ENCODE peak calls at places on chromosomes 7 and 10, in ten cellular contexts. One of them, this sample, is unnamed.

GRCh38 chr10:79242620-79243152 is 104.6 kb upstream of the PPIF start:
- DNase-seq in GM23338: peak; percentile 73
- DNase-seq in GM13976: peak; percentile 88
- DNase-seq in neural progenitor cell: peak; percentile 88
- DNase-seq in Calu3: peak; percentile 57
- DNase-seq in AG09319: peak; percentile 46
- DNase-seq in fibroblast of the aortic adventitia: peak; percentile 77
- DNase-seq in ovary: peak; percentile 75
- DNase-seq in osteocyte: peak; percentile 88
- DNase-seq in endothelial cell: peak; percentile 73
- DNase-seq in this sample: peak; percentile 62

GRCh38 chr10:18582803-18583202 is 68.6 kb downstream of the NSUN6 start:
- DNase-seq in GM23338: no peak
- DNase-seq in GM13976: no peak
- DNase-seq in neural progenitor cell: no peak
- DNase-seq in Calu3: no peak
- DNase-seq in AG09319: no peak
- DNase-seq in fibroblast of the aortic adventitia: peak; percentile 16
- DNase-seq in ovary: no peak
- DNase-seq in osteocyte: no peak
- DNase-seq in endothelial cell: no peak
- DNase-seq in this sample: no peak

GRCh38 chr7:95245828-95246227 is 78.5 kb downstream of the PON1 start:
- DNase-seq in GM23338: peak; percentile 16
- DNase-seq in GM13976: no peak
- DNase-seq in neural progenitor cell: no peak
- DNase-seq in Calu3: no peak
- DNase-seq in AG09319: no peak
- DNase-seq in fibroblast of the aortic adventitia: no peak
- DNase-seq in ovary: no peak
- DNase-seq in osteocyte: no peak
- DNase-seq in endothelial cell: no peak
- DNase-seq in this sample: no peak

GRCh38 chr10:100979821-100980272 is 7.5 kb downstream of the MRPL43 start:
- DNase-seq in GM23338: no peak
- DNase-seq in GM13976: peak; percentile 8
- DNase-seq in neural progenitor cell: no peak
- DNase-seq in Calu3: no peak
- DNase-seq in AG09319: no peak
- DNase-seq in fibroblast of the aortic adventitia: no peak
- DNase-seq in ovary: no peak
- DNase-seq in osteocyte: no peak
- DNase-seq in endothelial cell: no peak
- DNase-seq in this sample: no peak

GRCh38 chr7:128017880-128018845 is 13.1 kb downstream of the LRRC4 start:
- DNase-seq in GM23338: no peak
- DNase-seq in GM13976: no peak
- DNase-seq in neural progenitor cell: no peak
- DNase-seq in Calu3: peak; percentile 56
- DNase-seq in AG09319: no peak
- DNase-seq in fibroblast of the aortic adventitia: peak; percentile 50
- DNase-seq in ovary: no peak
- DNase-seq in osteocyte: no peak
- DNase-seq in endothelial cell: no peak
- DNase-seq in this sample: no peak

GRCh38 chr7:133709036-133709880 is 417.9 kb upstream of the LRGUK start:
- DNase-seq in GM23338: no peak
- DNase-seq in GM13976: no peak
- DNase-seq in neural progenitor cell: no peak
- DNase-seq in Calu3: no peak
- DNase-seq in AG09319: no peak
- DNase-seq in fibroblast of the aortic adventitia: peak; percentile 22
- DNase-seq in ovary: no peak
- DNase-seq in osteocyte: no peak
- DNase-seq in endothelial cell: no peak
- DNase-seq in this sample: no peak

GRCh38 chr7:133859191-133859590 is 267.9 kb upstream of the LRGUK start:
- DNase-seq in GM23338: peak; percentile 23
- DNase-seq in GM13976: no peak
- DNase-seq in neural progenitor cell: no peak
- DNase-seq in Calu3: no peak
- DNase-seq in AG09319: no peak
- DNase-seq in fibroblast of the aortic adventitia: no peak
- DNase-seq in ovary: no peak
- DNase-seq in osteocyte: no peak
- DNase-seq in endothelial cell: no peak
- DNase-seq in this sample: no peak

GRCh38 chr7:141586878-141587277 is 35.7 kb downstream of the AGK start:
- DNase-seq in GM23338: no peak
- DNase-seq in GM13976: no peak
- DNase-seq in neural progenitor cell: no peak
- DNase-seq in Calu3: no peak
- DNase-seq in AG09319: no peak
- DNase-seq in fibroblast of the aortic adventitia: no peak
- DNase-seq in ovary: no peak
- DNase-seq in osteocyte: no peak
- DNase-seq in endothelial cell: no peak
- DNase-seq in this sample: no peak

GRCh38 chr10:99619090-99619800 is 994 bp downstream of the SLC25A28 start:
- DNase-seq in GM23338: peak; percentile 14
- DNase-seq in GM13976: peak; percentile 31
- DNase-seq in neural progenitor cell: peak; percentile 21
- DNase-seq in Calu3: no peak
- DNase-seq in AG09319: no peak
- DNase-seq in fibroblast of the aortic adventitia: peak; percentile 35
- DNase-seq in ovary: no peak
- DNase-seq in osteocyte: no peak
- DNase-seq in endothelial cell: no peak
- DNase-seq in this sample: no peak

GRCh38 chr10:121710207-121710606 is 112.0 kb upstream of the FGFR2 start:
- DNase-seq in GM23338: no peak
- DNase-seq in GM13976: no peak
- DNase-seq in neural progenitor cell: peak; percentile 82
- DNase-seq in Calu3: no peak
- DNase-seq in AG09319: no peak
- DNase-seq in fibroblast of the aortic adventitia: peak; percentile 1
- DNase-seq in ovary: no peak
- DNase-seq in osteocyte: no peak
- DNase-seq in endothelial cell: no peak
- DNase-seq in this sample: no peak

GRCh38 chr10:4501306-4501705 is 324.7 kb upstream of the AKR1E2 start:
- DNase-seq in GM23338: no peak
- DNase-seq in GM13976: no peak
- DNase-seq in neural progenitor cell: no peak
- DNase-seq in Calu3: peak; percentile 22
- DNase-seq in AG09319: no peak
- DNase-seq in fibroblast of the aortic adventitia: peak; percentile 25
- DNase-seq in ovary: no peak
- DNase-seq in osteocyte: no peak
- DNase-seq in endothelial cell: no peak
- DNase-seq in this sample: no peak

GRCh38 chr10:98320476-98321202 is 52.6 kb upstream of the LOXL4 start:
- DNase-seq in GM23338: no peak
- DNase-seq in GM13976: no peak
- DNase-seq in neural progenitor cell: no peak
- DNase-seq in Calu3: no peak
- DNase-seq in AG09319: no peak
- DNase-seq in fibroblast of the aortic adventitia: no peak
- DNase-seq in ovary: no peak
- DNase-seq in osteocyte: no peak
- DNase-seq in endothelial cell: no peak
- DNase-seq in this sample: no peak

GRCh38 chr10:98318861-98319260 is 50.9 kb upstream of the LOXL4 start:
- DNase-seq in GM23338: no peak
- DNase-seq in GM13976: no peak
- DNase-seq in neural progenitor cell: no peak
- DNase-seq in Calu3: no peak
- DNase-seq in AG09319: no peak
- DNase-seq in fibroblast of the aortic adventitia: no peak
- DNase-seq in ovary: no peak
- DNase-seq in osteocyte: no peak
- DNase-seq in endothelial cell: no peak
- DNase-seq in this sample: no peak

GRCh38 chr10:98321203-98321780 is 53.3 kb upstream of the LOXL4 start:
- DNase-seq in GM23338: peak; percentile 77
- DNase-seq in GM13976: no peak
- DNase-seq in neural progenitor cell: peak; percentile 59
- DNase-seq in Calu3: no peak
- DNase-seq in AG09319: no peak
- DNase-seq in fibroblast of the aortic adventitia: no peak
- DNase-seq in ovary: no peak
- DNase-seq in osteocyte: no peak
- DNase-seq in endothelial cell: no peak
- DNase-seq in this sample: no peak

GRCh38 chr10:98326621-98327027 is 58.6 kb upstream of the LOXL4 start:
- DNase-seq in GM23338: no peak
- DNase-seq in GM13976: no peak
- DNase-seq in neural progenitor cell: peak; percentile 44
- DNase-seq in Calu3: no peak
- DNase-seq in AG09319: no peak
- DNase-seq in fibroblast of the aortic adventitia: no peak
- DNase-seq in ovary: no peak
- DNase-seq in osteocyte: no peak
- DNase-seq in endothelial cell: no peak
- DNase-seq in this sample: no peak

GRCh38 chr10:98323221-98324164 is 55.5 kb upstream of the LOXL4 start:
- DNase-seq in GM23338: no peak
- DNase-seq in GM13976: no peak
- DNase-seq in neural progenitor cell: no peak
- DNase-seq in Calu3: peak; percentile 75
- DNase-seq in AG09319: peak; percentile 82
- DNase-seq in fibroblast of the aortic adventitia: peak; percentile 91
- DNase-seq in ovary: no peak
- DNase-seq in osteocyte: no peak
- DNase-seq in endothelial cell: no peak
- DNase-seq in this sample: no peak
- TF ChIP-seq CTCF in GM23338: no peak
- TF ChIP-seq CTCF in GM13976: no peak
- TF ChIP-seq CTCF in neural progenitor cell: no peak
- TF ChIP-seq CTCF in Calu3: no peak
- TF ChIP-seq CTCF in AG09319: no peak
- TF ChIP-seq CTCF in fibroblast of the aortic adventitia: no peak
- TF ChIP-seq CTCF in ovary: no peak
- TF ChIP-seq CTCF in osteocyte: no peak
- TF ChIP-seq CTCF in endothelial cell: no peak
- TF ChIP-seq CTCF in this sample: no peak

DNA sequence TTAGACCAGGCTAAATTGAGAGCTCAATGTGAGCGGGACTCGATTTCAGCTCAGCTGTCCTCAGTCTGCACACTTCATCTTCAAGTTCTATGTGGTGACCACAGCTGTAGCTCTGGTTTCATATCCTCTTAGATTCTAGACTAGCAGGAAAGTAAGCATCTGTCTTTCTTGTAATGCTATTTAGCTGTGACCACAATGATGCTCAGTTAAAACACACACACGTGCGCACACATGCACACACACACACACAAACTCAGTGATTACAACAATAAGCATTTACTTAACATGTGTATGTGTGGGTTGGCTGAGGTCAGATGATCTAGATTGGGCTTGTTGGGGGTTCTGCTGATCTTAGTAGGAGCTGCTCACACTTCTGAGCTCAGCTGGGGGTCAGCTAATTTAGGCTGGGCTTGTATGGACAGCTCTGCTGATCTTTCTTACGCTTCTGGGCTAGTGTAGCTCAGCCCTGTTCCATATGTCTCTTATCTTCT is 82.5 kb downstream of the ZNF365 start:
- DNase-seq in GM23338: no peak
- DNase-seq in GM13976: peak; percentile 60
- DNase-seq in neural progenitor cell: no peak
- DNase-seq in Calu3: no peak
- DNase-seq in AG09319: peak; percentile 80
- DNase-seq in fibroblast of the aortic adventitia: no peak
- DNase-seq in ovary: no peak
- DNase-seq in osteocyte: no peak
- DNase-seq in endothelial cell: no peak
- DNase-seq in this sample: no peak
- TF ChIP-seq CTCF in GM23338: no peak
- TF ChIP-seq CTCF in GM13976: no peak
- TF ChIP-seq CTCF in neural progenitor cell: no peak
- TF ChIP-seq CTCF in Calu3: no peak
- TF ChIP-seq CTCF in AG09319: no peak
- TF ChIP-seq CTCF in fibroblast of the aortic adventitia: no peak
- TF ChIP-seq CTCF in ovary: no peak
- TF ChIP-seq CTCF in osteocyte: no peak
- TF ChIP-seq CTCF in endothelial cell: no peak
- TF ChIP-seq CTCF in this sample: no peak

GRCh38 chr7:120337308-120337907 is 64.4 kb downstream of the KCND2 start:
- DNase-seq in GM23338: peak; percentile 70
- DNase-seq in GM13976: peak; percentile 28
- DNase-seq in neural progenitor cell: peak; percentile 42
- DNase-seq in Calu3: peak; percentile 18
- DNase-seq in AG09319: no peak
- DNase-seq in fibroblast of the aortic adventitia: peak; percentile 18
- DNase-seq in ovary: no peak
- DNase-seq in osteocyte: no peak
- DNase-seq in endothelial cell: peak; percentile 16
- DNase-seq in this sample: no peak
- TF ChIP-seq CTCF in GM23338: peak; percentile 85
- TF ChIP-seq CTCF in GM13976: no peak
- TF ChIP-seq CTCF in neural progenitor cell: peak; percentile 79
- TF ChIP-seq CTCF in Calu3: peak; percentile 37
- TF ChIP-seq CTCF in AG09319: peak; percentile 28
- TF ChIP-seq CTCF in fibroblast of the aortic adventitia: peak; percentile 57
- TF ChIP-seq CTCF in ovary: no peak
- TF ChIP-seq CTCF in osteocyte: peak; percentile 60
- TF ChIP-seq CTCF in endothelial cell: peak; percentile 82
- TF ChIP-seq CTCF in this sample: peak; percentile 74

DNA sequence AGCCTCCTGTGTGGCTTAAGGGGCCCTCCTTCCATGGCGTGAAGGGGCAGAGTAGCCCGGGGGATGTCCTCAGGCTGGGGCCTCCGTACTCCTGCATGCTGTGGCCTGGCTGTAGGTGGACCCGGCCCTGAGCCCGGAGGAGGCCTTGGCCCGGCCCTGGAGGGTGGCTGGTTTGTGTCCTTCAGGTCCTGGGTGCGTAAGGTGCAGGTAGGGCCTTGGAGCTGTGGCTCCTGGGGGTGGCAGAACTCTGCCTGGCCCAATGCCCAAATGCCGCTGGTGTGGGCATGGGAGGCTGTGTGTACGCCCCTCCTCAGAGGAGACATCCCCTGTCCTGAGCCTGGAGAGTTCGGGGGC is 26.9 kb upstream of the AMZ1 start:
- DNase-seq in GM23338: no peak
- DNase-seq in GM13976: no peak
- DNase-seq in neural progenitor cell: no peak
- DNase-seq in Calu3: no peak
- DNase-seq in AG09319: no peak
- DNase-seq in fibroblast of the aortic adventitia: no peak
- DNase-seq in ovary: no peak
- DNase-seq in osteocyte: no peak
- DNase-seq in endothelial cell: no peak
- DNase-seq in this sample: no peak
- TF ChIP-seq CTCF in GM23338: no peak
- TF ChIP-seq CTCF in GM13976: no peak
- TF ChIP-seq CTCF in neural progenitor cell: no peak
- TF ChIP-seq CTCF in Calu3: peak; percentile 9
- TF ChIP-seq CTCF in AG09319: no peak
- TF ChIP-seq CTCF in fibroblast of the aortic adventitia: no peak
- TF ChIP-seq CTCF in ovary: no peak
- TF ChIP-seq CTCF in osteocyte: no peak
- TF ChIP-seq CTCF in endothelial cell: no peak
- TF ChIP-seq CTCF in this sample: peak; percentile 30